ENCODE peak calls at places on chromosomes 4 and X, in five cellular contexts. Z, P, V, S and T are unnamed samples.

GRCh38 chr4:104446431-104446925 is 48.2 kb downstream of the CXXC4 start:
- DNase-seq in Z (no peak), P (no peak), V (no peak), S (no peak), T (no peak)

GRCh38 chr4:102438873-102439614 is 62.1 kb upstream of the NFKB1 start:
- DNase-seq in Z (peak; percentile 97), P (peak; percentile 79), V (peak; percentile 91), S (peak; percentile 95), T (peak; percentile 89)

GRCh38 chrX:46601283-46601682 is 27.7 kb downstream of the CHST7 start:
- DNase-seq in Z (peak; percentile 45), P (peak; percentile 73), V (no peak), S (peak; percentile 84), T (no peak)

GRCh38 chr4:3686746-3687145 is 79.4 kb upstream of the ADRA2C start:
- DNase-seq in Z (no peak), P (no peak), V (no peak), S (no peak), T (no peak)

GRCh38 chr4:47465008-47465407 is 1.5 kb upstream of the COMMD8 start:
- DNase-seq in Z (no peak), P (no peak), V (no peak), S (no peak), T (no peak)

GRCh38 chr4:914531-914930 is 17.6 kb downstream of the GAK start:
- DNase-seq in Z (no peak), P (no peak), V (no peak), S (no peak), T (no peak)

GRCh38 chr4:93466440-93466839 is 362.1 kb upstream of the ATOH1 start:
- DNase-seq in Z (no peak), P (no peak), V (no peak), S (no peak), T (no peak)

GRCh38 chr4:148092316-148093014 is 349.7 kb downstream of the NR3C2 start:
- DNase-seq in Z (peak; percentile 7), P (peak; percentile 25), V (no peak), S (no peak), T (no peak)

GRCh38 chrX:54320067-54320466 is 37.8 kb downstream of the WNK3 start:
- DNase-seq in Z (no peak), P (no peak), V (no peak), S (no peak), T (no peak)

GRCh38 chr4:172155838-172156345 is 342.7 kb downstream of the GALNTL6 start:
- DNase-seq in Z (no peak), P (no peak), V (no peak), S (no peak), T (no peak)

GRCh38 chrX:30275498-30275897 is 28.6 kb downstream of the MAGEB1 start:
- DNase-seq in Z (peak; percentile 55), P (no peak), V (no peak), S (peak; percentile 22), T (no peak)
- TF ChIP-seq CTCF in Z (peak; percentile 14), P (peak; percentile 27), V (peak; percentile 38), S (peak; percentile 34), T (peak; percentile 32)

DNA sequence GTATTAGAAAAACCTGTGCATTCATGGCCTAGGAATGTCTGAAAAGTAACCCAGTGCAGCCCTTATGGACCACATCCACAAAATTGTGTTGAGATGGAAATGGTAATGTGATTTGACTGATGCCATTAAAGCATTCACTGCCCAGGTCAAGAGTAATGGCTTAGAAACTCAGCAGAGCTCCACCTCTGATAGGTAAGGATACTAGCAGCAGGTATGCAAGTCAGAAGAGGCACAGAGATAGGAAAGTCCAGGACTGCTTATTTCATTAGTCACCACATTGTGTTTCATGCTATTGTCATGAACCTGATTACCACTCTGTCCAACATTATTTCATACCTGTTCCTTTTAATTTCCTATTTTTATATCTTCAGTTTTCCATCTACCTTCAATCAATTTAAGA is 2042.2 kb downstream of the ARAP2 start:
- DNase-seq in Z (no peak), P (no peak), V (no peak), S (no peak), T (no peak)
- TF ChIP-seq CTCF in Z (no peak), P (no peak), V (no peak), S (no peak), T (no peak)

DNA sequence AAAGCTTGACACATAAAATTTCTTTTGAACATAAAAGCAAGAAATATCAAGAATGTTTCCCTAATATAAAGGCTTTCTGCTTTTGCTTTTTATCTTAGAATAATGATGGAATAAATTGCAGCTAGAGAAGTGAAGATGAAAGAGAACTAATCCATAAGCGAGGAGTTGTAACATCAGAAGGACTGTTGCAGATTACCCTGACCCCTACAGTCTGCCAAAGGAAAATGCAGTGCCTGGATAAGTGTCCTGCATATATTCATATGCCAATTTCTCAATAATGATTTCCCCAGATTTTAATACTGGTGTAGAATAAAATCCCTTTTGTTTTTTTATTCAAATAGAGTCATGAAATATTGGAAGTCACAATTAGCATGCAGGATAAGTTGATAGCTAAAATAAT is 115.9 kb downstream of the MAGEC2 start:
- DNase-seq in Z (peak; percentile 4), P (peak; percentile 3), V (no peak), S (peak; percentile 13), T (no peak)
- TF ChIP-seq CTCF in Z (peak; percentile 20), P (peak; percentile 42), V (peak; percentile 8), S (peak; percentile 37), T (peak; percentile 32)

GRCh38 chrX:39104745-39105144 is 303.5 kb downstream of the MID1IP1 start:
- DNase-seq in Z (no peak), P (no peak), V (no peak), S (no peak), T (no peak)
- TF ChIP-seq CTCF in Z (no peak), P (no peak), V (no peak), S (no peak), T (no peak)

GRCh38 chrX:6299724-6300123 is 71.1 kb upstream of the NLGN4X start:
- DNase-seq in Z (no peak), P (no peak), V (no peak), S (no peak), T (no peak)
- TF ChIP-seq CTCF in Z (no peak), P (no peak), V (no peak), S (no peak), T (no peak)

GRCh38 chr4:25377572-25377882 is 464 bp downstream of the ANAPC4 start:
- DNase-seq in Z (peak; percentile 16), P (no peak), V (no peak), S (no peak), T (no peak)
- TF ChIP-seq CTCF in Z (no peak), P (no peak), V (no peak), S (no peak), T (no peak)

GRCh38 chr4:119032921-119033685 is 102.5 kb upstream of the MYOZ2 start:
- DNase-seq in Z (no peak), P (peak; percentile 13), V (no peak), S (no peak), T (no peak)

GRCh38 chr4:119031218-119031617 is 104.4 kb upstream of the MYOZ2 start:
- DNase-seq in Z (no peak), P (no peak), V (no peak), S (no peak), T (no peak)

GRCh38 chr4:119035941-119036737 is 99.5 kb upstream of the MYOZ2 start:
- DNase-seq in Z (no peak), P (peak; percentile 56), V (no peak), S (no peak), T (no peak)

GRCh38 chr4:119037709-119038463 is 97.7 kb upstream of the MYOZ2 start:
- DNase-seq in Z (no peak), P (no peak), V (no peak), S (peak; percentile 63), T (no peak)

DNA sequence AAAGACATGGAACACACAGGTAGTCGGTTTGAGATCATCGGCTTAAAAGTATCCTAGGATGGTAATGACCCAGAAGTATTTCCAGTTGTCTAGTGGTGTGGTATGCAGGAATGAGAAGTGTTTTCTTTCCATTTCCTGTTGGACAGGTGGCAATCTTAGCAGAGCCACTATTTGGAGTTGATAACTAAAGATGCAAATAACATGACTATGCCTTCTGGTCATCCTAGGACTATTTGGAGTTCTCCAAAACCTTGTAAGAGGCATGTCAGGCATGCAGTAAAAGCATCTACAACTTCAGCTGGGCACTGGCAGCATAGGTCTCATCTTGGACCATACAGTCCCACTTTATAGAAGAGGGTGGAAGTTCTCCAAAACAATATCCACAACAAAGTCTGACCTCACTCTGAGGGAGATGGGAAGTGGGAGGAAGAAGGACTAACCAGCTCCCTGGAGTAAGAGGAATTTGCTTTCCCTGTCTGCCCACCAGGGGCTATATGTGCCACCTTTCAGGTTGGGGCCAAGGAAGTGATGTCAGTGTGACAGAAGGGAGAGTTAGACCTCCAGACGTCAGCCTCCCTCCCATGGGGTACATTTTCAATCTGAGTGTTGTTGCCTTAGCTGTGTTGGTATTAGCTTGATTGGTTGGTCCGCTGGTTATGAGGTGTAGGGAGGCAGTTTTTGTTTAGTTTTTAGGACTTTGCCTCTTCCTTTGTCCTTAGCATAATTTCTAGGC is 101.2 kb upstream of the MYOZ2 start:
- DNase-seq in Z (no peak), P (peak; percentile 55), V (no peak), S (no peak), T (no peak)
- TF ChIP-seq CTCF in Z (no peak), P (no peak), V (no peak), S (no peak), T (no peak)

GRCh38 chr4:54092800-54093608 is 7.0 kb upstream of the GSX2 start:
- DNase-seq in Z (no peak), P (no peak), V (no peak), S (no peak), T (no peak)

GRCh38 chr4:54093609-54094240 is 6.2 kb upstream of the GSX2 start:
- DNase-seq in Z (no peak), P (no peak), V (no peak), S (no peak), T (no peak)

GRCh38 chr4:54095110-54095800 is 4.7 kb upstream of the GSX2 start:
- DNase-seq in Z (no peak), P (no peak), V (no peak), S (no peak), T (no peak)

GRCh38 chr4:54092405-54092759 is 7.6 kb upstream of the GSX2 start:
- DNase-seq in Z (no peak), P (no peak), V (no peak), S (no peak), T (no peak)

DNA sequence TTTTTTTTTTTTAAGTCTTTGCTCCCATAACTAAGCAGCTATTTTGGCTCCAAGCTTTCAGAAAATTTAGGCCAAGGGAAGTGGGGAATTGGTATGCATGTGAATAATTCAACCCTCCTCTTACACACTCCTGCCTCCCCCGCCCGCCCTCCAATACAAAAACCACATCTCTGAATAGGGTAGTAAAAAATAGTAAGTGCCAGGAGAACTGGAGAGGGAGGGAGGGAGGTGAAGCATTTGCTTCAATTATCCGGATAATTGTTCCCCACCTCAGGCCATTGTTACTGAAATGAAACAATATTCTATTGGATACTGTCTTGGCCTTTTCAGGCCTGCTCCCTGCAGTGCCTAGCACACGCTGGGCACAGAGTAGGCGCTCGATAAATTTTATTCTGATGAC is 5.5 kb upstream of the GSX2 start:
- DNase-seq in Z (no peak), P (peak; percentile 50), V (no peak), S (no peak), T (no peak)
- TF ChIP-seq CTCF in Z (no peak), P (no peak), V (no peak), S (no peak), T (no peak)

GRCh38 chr4:177369372-177369771 is 59.7 kb downstream of the NEIL3 start:
- DNase-seq in Z (peak; percentile 74), P (peak; percentile 96), V (no peak), S (no peak), T (no peak)

GRCh38 chr4:177371452-177371851 is 61.8 kb downstream of the NEIL3 start:
- DNase-seq in Z (no peak), P (no peak), V (no peak), S (no peak), T (no peak)

GRCh38 chr4:177367336-177367735 is 57.7 kb downstream of the NEIL3 start:
- DNase-seq in Z (peak; percentile 28), P (peak; percentile 72), V (no peak), S (no peak), T (no peak)
- TF ChIP-seq CTCF in Z (peak; percentile 38), P (peak; percentile 8), V (peak; percentile 27), S (peak; percentile 49), T (peak; percentile 36)